ENCODE peak calls at places on chromosomes 1 and 21, in seven cellular contexts. X, I, M, C, W, N and V are unnamed samples.

GRCh38 chr1:55289614-55290013 is 74.5 kb upstream of the USP24 start:
- DNase-seq in X (no peak), I (no peak), M (no peak), C (no peak), W (no peak), N (no peak), V (no peak)

GRCh38 chr1:162178432-162178831 is 108.9 kb downstream of the NOS1AP start:
- DNase-seq in X (no peak), I (no peak), M (no peak), C (no peak), W (no peak), N (no peak), V (no peak)

GRCh38 chr1:85283475-85284199 is 7.2 kb upstream of the BCL10 start:
- DNase-seq in X (no peak), I (no peak), M (peak), C (no peak), W (no peak), N (no peak), V (no peak)

GRCh38 chr1:40799351-40799867 is 15.8 kb downstream of the KCNQ4 start:
- DNase-seq in X (no peak), I (peak), M (peak), C (peak), W (no peak), N (no peak), V (peak)

GRCh38 chr1:186502087-186502486 is 41.2 kb upstream of the PDC start:
- DNase-seq in X (no peak), I (no peak), M (no peak), C (no peak), W (no peak), N (no peak), V (no peak)

GRCh38 chr1:24910751-24911650 is 19.1 kb downstream of the RUNX3 start:
- DNase-seq in X (no peak), I (peak), M (no peak), C (peak), W (peak), N (no peak), V (no peak)

GRCh38 chr1:9990944-9991343 is 6.1 kb upstream of the RBP7 start:
- DNase-seq in X (no peak), I (no peak), M (peak), C (no peak), W (no peak), N (no peak), V (peak)

GRCh38 chr21:46667735-46668380 is 32.4 kb downstream of the PRMT2 start:
- DNase-seq in X (no peak), I (peak), M (no peak), C (peak), W (no peak), N (no peak), V (peak)

GRCh38 chr1:96234299-96234698 is 487.3 kb upstream of the PTBP2 start:
- DNase-seq in X (no peak), I (peak), M (peak), C (peak), W (peak), N (no peak), V (peak)

GRCh38 chr21:32061755-32062154 is 188.9 kb downstream of the HUNK start:
- DNase-seq in X (no peak), I (no peak), M (no peak), C (no peak), W (no peak), N (no peak), V (no peak)

GRCh38 chr21:46154955-46155513 is 345 bp downstream of the FTCD start:
- DNase-seq in X (no peak), I (no peak), M (no peak), C (no peak), W (no peak), N (no peak), V (no peak)

GRCh38 chr1:241499910-241500309 is 19.6 kb downstream of the FH start:
- DNase-seq in X (no peak), I (peak), M (no peak), C (peak), W (peak), N (peak), V (peak)
- TF ChIP-seq CTCF in X (no peak), I (peak), M (peak), C (peak), W (peak), N (peak), V (peak)

GRCh38 chr1:98072047-98072446 is 151.2 kb upstream of the DPYD start:
- DNase-seq in X (no peak), I (no peak), M (no peak), C (no peak), W (no peak), N (no peak), V (no peak)

GRCh38 chr1:98068016-98068415 is 147.2 kb upstream of the DPYD start:
- DNase-seq in X (no peak), I (no peak), M (no peak), C (no peak), W (no peak), N (no peak), V (no peak)

DNA sequence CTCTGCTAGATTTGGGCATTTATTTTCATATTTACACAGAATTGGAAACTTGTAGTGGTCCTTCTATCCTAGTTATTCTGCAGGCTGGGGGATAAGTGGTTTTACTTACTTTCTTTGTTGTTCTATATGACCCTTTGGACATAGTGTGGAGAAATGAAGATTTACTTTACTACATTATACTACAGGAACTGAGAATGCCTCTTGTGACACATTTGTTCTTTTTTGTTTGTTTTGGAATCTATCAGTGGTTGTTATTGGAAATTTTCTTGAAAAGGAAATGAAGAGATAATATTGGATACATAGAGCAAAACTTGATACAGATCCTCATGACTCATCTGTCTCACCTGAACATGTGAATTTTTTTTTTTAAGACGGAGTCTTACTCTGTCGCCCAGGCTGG is 146.1 kb upstream of the DPYD start:
- DNase-seq in X (no peak), I (no peak), M (no peak), C (no peak), W (no peak), N (no peak), V (no peak)
- TF ChIP-seq CTCF in X (no peak), I (no peak), M (no peak), C (no peak), W (no peak), N (no peak), V (no peak)

DNA sequence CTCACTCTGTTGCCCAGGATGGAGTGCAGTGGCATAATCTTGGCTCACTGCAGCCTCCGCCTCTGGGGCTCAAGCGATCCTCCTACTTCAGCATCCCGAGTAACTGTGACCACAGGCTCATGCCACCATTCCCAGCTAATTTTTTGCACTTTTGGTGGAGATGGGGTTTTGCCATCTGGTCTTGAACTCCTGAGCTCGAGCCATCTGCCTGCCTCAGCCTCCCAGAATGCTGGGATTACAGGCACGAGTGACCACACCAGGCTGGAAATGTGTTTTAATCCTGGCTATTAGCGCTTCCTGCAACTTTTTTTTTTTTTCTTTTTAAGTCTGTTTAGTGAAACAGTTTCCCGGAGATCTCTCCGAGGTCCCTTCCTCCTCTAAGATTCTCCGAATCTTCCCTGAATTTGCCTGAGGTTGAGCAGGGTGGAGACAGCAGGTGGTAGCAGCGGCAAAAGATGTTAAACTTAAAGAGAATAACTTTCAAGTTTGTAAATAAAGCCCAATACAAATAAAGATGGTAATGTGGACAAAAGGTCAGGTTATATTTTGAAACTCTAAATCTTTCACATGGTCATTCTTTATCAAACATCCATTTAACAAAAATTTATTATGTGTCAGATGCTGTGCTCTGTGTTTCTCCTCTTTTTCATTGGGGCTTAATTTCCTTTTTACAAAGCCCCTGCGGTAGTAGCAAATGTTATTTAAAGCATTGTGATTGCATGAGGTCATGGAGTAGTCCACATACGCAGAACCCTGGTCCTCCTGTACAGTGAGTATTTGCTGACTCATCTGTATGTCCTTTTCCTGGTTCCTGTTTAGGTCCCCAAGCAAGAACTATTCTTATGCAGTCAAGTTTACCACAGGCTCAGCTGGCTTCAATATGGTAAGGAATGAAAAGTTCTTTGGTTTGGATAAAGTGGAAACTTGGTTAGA is 119.1 kb downstream of the ITSN1 start:
- DNase-seq in X (no peak), I (peak), M (no peak), C (peak), W (peak), N (peak), V (peak)
- TF ChIP-seq CTCF in X (no peak), I (no peak), M (no peak), C (no peak), W (no peak), N (no peak), V (no peak)

GRCh38 chr1:151137789-151138188 is 8.6 kb downstream of the SEMA6C start:
- DNase-seq in X (no peak), I (no peak), M (no peak), C (no peak), W (no peak), N (no peak), V (no peak)
- TF ChIP-seq CTCF in X (no peak), I (no peak), M (no peak), C (no peak), W (no peak), N (no peak), V (no peak)

DNA sequence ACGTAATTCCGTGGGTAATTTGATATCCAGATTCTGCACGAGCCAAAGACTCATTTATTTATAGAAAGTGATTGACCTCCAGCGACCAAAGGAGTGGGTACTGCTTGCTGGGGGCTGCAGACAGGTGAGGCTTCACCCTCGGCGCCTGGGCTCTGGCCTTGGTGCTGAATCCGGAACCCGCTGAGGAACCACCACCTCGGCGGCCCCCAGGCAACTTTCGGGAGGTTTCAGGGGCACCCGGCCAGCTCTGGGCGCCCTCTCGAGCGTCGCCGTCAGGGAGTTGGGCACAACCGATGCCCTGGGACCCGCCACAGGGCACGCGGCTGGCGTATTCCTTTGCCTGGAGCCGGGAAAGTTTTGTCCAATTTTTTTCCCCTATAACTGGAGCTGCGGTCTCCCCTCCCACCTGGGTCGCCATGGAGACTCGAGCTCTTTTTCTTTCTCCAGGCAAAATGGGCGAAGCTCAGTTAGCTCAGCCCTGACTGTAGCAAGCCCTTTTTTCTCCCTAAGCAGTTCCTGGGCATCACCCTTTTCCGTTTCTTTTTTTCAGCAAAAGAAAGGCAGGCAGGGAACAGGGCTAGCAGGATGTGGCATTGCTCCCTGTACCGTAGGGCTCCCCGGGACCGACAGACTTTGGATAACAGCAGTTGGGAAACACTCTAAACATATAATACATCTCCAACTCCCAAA is 1.9 kb downstream of the KCNJ6 start:
- DNase-seq in X (no peak), I (peak), M (no peak), C (peak), W (no peak), N (no peak), V (no peak)
- TF ChIP-seq CTCF in X (no peak), I (no peak), M (no peak), C (no peak), W (no peak), N (no peak), V (no peak)

GRCh38 chr1:61282387-61282786 is 200.0 kb downstream of the NFIA start:
- DNase-seq in X (no peak), I (no peak), M (no peak), C (no peak), W (no peak), N (no peak), V (no peak)

GRCh38 chr1:61278966-61279365 is 196.6 kb downstream of the NFIA start:
- DNase-seq in X (no peak), I (no peak), M (no peak), C (no peak), W (no peak), N (no peak), V (peak)

GRCh38 chr1:61279570-61279969 is 197.2 kb downstream of the NFIA start:
- DNase-seq in X (no peak), I (no peak), M (peak), C (no peak), W (no peak), N (no peak), V (no peak)

GRCh38 chr1:61277129-61277801 is 194.9 kb downstream of the NFIA start:
- DNase-seq in X (no peak), I (no peak), M (peak), C (no peak), W (no peak), N (no peak), V (no peak)

DNA sequence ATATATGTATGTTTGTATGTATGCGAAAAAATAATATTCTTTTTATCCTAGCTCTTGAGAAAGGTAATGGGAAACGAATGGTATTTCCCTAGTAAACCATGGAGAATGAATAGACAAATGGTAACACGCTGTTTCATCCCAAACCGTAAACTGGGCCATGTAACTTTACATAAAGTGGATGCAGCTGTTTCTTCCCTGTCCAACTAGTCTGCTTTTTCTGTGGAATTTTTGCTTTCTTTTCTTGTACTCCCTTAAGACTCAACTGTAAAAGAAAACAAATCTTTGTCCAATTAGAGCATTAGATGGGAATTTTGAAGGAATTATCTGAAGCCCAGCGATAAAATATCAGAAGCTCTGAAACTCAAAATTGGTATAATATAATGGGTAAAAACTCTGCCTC is 198.1 kb downstream of the NFIA start:
- DNase-seq in X (no peak), I (no peak), M (no peak), C (no peak), W (no peak), N (no peak), V (no peak)
- TF ChIP-seq CTCF in X (no peak), I (no peak), M (no peak), C (no peak), W (no peak), N (no peak), V (no peak)

GRCh38 chr21:29240136-29240535 is 58.6 kb upstream of the BACH1 start:
- DNase-seq in X (no peak), I (no peak), M (no peak), C (no peak), W (no peak), N (no peak), V (no peak)

GRCh38 chr21:29238967-29239289 is 59.8 kb upstream of the BACH1 start:
- DNase-seq in X (no peak), I (peak), M (no peak), C (peak), W (no peak), N (no peak), V (no peak)

GRCh38 chr21:29235714-29236197 is 63.0 kb upstream of the BACH1 start:
- DNase-seq in X (no peak), I (no peak), M (no peak), C (no peak), W (no peak), N (no peak), V (no peak)

GRCh38 chr21:29237110-29238051 is 61.3 kb upstream of the BACH1 start:
- DNase-seq in X (no peak), I (no peak), M (no peak), C (no peak), W (no peak), N (no peak), V (no peak)

DNA sequence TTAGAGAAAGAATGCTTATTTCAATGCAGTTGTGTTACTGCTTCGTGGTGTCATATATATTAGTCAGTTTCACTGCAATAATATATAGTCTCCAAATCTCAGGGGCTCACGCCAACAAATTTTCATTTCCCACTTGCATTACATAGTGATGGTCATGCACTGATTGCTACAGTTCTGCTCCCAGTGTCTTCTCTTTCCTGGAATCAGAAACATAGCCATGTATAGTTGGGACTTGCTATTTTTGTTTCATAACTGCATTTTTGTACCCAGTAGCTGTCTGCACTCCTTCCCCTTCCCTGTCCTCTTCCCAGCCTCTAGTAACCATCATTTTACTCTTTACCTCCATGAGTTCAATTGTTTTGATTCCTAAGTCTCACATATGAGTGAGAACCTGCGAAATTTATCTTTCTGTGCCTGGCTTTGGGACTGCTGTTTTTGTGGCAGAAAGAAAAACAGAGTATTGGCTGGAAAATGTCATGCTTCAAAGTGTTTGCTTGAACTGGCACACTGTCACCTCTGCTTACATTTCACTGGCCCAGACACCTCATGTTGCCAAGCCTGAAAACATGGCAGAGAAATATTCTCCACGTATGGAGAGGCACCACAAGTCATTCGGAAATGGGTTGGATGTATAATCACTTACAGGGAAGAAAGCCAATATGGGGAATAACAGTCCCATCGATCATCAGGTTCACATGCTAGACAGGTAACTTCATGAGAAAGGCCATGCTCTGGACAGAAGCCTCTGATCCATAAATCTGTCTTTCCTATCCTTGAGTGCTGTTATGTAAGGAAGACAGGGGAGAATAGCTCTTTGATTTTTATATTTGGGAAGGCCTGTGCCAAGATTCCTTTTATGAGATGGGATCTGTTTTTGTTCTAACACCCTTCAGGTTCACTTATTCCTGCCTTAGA is 60.4 kb upstream of the BACH1 start:
- DNase-seq in X (no peak), I (peak), M (no peak), C (no peak), W (no peak), N (no peak), V (no peak)
- TF ChIP-seq CTCF in X (no peak), I (no peak), M (no peak), C (no peak), W (no peak), N (no peak), V (no peak)

DNA sequence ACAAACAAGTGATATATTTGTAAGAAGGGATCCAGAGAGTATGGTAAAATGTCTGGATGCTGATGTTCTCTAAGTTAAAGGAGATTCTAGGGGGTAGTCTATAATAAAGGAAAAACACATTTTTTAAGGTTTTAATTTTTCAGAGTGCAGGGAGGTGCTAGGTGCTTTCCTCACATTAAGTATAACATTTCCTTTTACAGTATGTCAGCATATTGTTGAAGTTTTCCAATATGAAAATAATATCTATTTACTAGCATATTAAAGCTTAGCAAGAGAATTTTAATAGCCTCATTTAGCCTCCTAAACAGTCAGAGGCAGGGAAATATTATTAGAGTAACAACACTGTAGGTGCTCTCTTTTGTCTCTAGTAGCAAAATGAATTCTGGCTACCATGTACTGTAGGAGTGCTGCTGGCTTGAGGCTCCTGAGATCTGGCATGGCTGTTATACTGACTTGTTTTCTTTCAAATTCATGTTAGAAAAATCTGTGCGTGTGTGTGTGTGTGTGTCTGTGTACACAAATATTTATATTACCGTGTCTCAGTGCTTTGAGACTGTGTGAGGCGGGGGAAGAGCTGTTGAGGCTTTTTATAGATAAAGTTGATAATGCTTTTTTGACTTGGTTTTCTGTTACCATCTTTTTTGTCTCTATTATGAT is 71.0 kb downstream of the POU2F1 start:
- DNase-seq in X (no peak), I (peak), M (no peak), C (no peak), W (no peak), N (no peak), V (no peak)
- TF ChIP-seq CTCF in X (no peak), I (no peak), M (no peak), C (no peak), W (no peak), N (no peak), V (no peak)